ENCODE peak calls at places on chromosomes 7 and 10, in four cellular contexts. One of them, this sample, is unnamed.
A peak's percentile ranks its signal among the peaks of the same experiment; 100 is the strongest.

GRCh38 chr7:76262683-76263402 is 39.6 kb upstream of the HSPB1 start:
- DNase-seq in H1: peak; percentile 83
- DNase-seq in SK-N-SH: peak; percentile 88
- DNase-seq in GM12878: no peak
- DNase-seq in this sample: peak; percentile 86

GRCh38 chr7:10412426-10413019 is 561.1 kb upstream of the PHF14 start:
- DNase-seq in GM12878: no peak
- DNase-seq in H1: no peak
- DNase-seq in SK-N-SH: peak; percentile 44
- DNase-seq in this sample: peak; percentile 36

GRCh38 chr10:51357170-51357569 is 282.9 kb downstream of the PRKG1 start:
- DNase-seq in SK-N-SH: no peak
- DNase-seq in H1: no peak
- DNase-seq in GM12878: no peak
- DNase-seq in this sample: no peak

GRCh38 chr10:5971315-5971832 is 6.0 kb downstream of the IL15RA start:
- DNase-seq in SK-N-SH: no peak
- DNase-seq in H1: peak; percentile 8
- DNase-seq in GM12878: no peak
- DNase-seq in this sample: peak; percentile 70

GRCh38 chr7:52735656-52736055 is 299.8 kb upstream of the POM121L12 start:
- DNase-seq in H1: no peak
- DNase-seq in GM12878: no peak
- DNase-seq in SK-N-SH: peak; percentile 23
- DNase-seq in this sample: no peak

GRCh38 chr7:106772655-106773108 is 92.4 kb upstream of the PIK3CG start:
- DNase-seq in H1: no peak
- DNase-seq in GM12878: no peak
- DNase-seq in SK-N-SH: no peak
- DNase-seq in this sample: no peak

GRCh38 chr10:16612148-16612742 is 90.6 kb upstream of the C1QL3 start:
- DNase-seq in GM12878: no peak
- DNase-seq in SK-N-SH: no peak
- DNase-seq in H1: no peak
- DNase-seq in this sample: peak; percentile 35

GRCh38 chr10:120727001-120727400 is 124.2 kb upstream of the WDR11 start:
- DNase-seq in GM12878: no peak
- DNase-seq in H1: no peak
- DNase-seq in SK-N-SH: no peak
- DNase-seq in this sample: no peak

GRCh38 chr10:7412482-7413251 is 1.8 kb upstream of the SFMBT2 start:
- DNase-seq in SK-N-SH: peak; percentile 39
- DNase-seq in GM12878: no peak
- DNase-seq in H1: peak; percentile 83
- DNase-seq in this sample: no peak

GRCh38 chr7:64602518-64602917 is 39.6 kb upstream of the ZNF680 start:
- DNase-seq in SK-N-SH: no peak
- DNase-seq in GM12878: no peak
- DNase-seq in H1: no peak
- DNase-seq in this sample: no peak

GRCh38 chr10:70775679-70776454 is 9.3 kb downstream of the TBATA start:
- DNase-seq in GM12878: no peak
- DNase-seq in SK-N-SH: peak; percentile 7
- DNase-seq in H1: peak; percentile 40
- DNase-seq in this sample: peak; percentile 9

GRCh38 chr10:59757966-59758365 is 4.7 kb upstream of the MRLN start:
- DNase-seq in H1: no peak
- DNase-seq in SK-N-SH: no peak
- DNase-seq in GM12878: no peak
- DNase-seq in this sample: no peak

GRCh38 chr7:598899-599298 is 79.3 kb upstream of the PDGFA start:
- DNase-seq in SK-N-SH: no peak
- DNase-seq in GM12878: no peak
- DNase-seq in H1: no peak
- DNase-seq in this sample: no peak

GRCh38 chr10:8242295-8242872 is 187.9 kb downstream of the GATA3 start:
- DNase-seq in SK-N-SH: no peak
- DNase-seq in H1: no peak
- DNase-seq in GM12878: no peak
- DNase-seq in this sample: no peak

GRCh38 chr7:156178214-156178613 is 366.0 kb upstream of the SHH start:
- DNase-seq in SK-N-SH: no peak
- DNase-seq in H1: no peak
- DNase-seq in GM12878: no peak
- DNase-seq in this sample: no peak

GRCh38 chr10:132516771-132517725 is 20.5 kb upstream of the INPP5A start:
- DNase-seq in GM12878: no peak
- DNase-seq in SK-N-SH: peak; percentile 85
- DNase-seq in H1: peak; percentile 82
- DNase-seq in this sample: peak; percentile 84

GRCh38 chr7:101560856-101561255 is 68.2 kb downstream of the MYL10 start:
- DNase-seq in GM12878: no peak
- DNase-seq in SK-N-SH: no peak
- DNase-seq in H1: no peak
- DNase-seq in this sample: no peak

GRCh38 chr10:78805176-78805575 is 263.6 kb upstream of the ZMIZ1 start:
- DNase-seq in H1: no peak
- DNase-seq in SK-N-SH: peak; percentile 84
- DNase-seq in GM12878: no peak
- DNase-seq in this sample: no peak

GRCh38 chr7:117216436-117217069 is 106.3 kb downstream of the WNT2 start:
- DNase-seq in GM12878: no peak
- DNase-seq in SK-N-SH: no peak
- DNase-seq in H1: no peak
- DNase-seq in this sample: no peak

GRCh38 chr10:89301231-89301630 is 615 bp upstream of the IFIT2 start:
- DNase-seq in H1: no peak
- DNase-seq in SK-N-SH: no peak
- DNase-seq in GM12878: no peak
- DNase-seq in this sample: peak; percentile 29

GRCh38 chr10:122557516-122557915 is 3.0 kb upstream of the DMBT1 start:
- DNase-seq in SK-N-SH: no peak
- DNase-seq in H1: peak; percentile 45
- DNase-seq in GM12878: no peak
- DNase-seq in this sample: peak; percentile 9

GRCh38 chr7:29879609-29880008 is 73.3 kb downstream of the WIPF3 start:
- DNase-seq in H1: no peak
- DNase-seq in GM12878: no peak
- DNase-seq in SK-N-SH: no peak
- DNase-seq in this sample: no peak

GRCh38 chr7:44073664-44074348 is 8.4 kb upstream of the PGAM2 start:
- DNase-seq in GM12878: no peak
- DNase-seq in SK-N-SH: no peak
- DNase-seq in H1: no peak
- DNase-seq in this sample: no peak

GRCh38 chr7:102125127-102125561 is 161.5 kb upstream of the SH2B2 start:
- DNase-seq in SK-N-SH: no peak
- DNase-seq in GM12878: peak; percentile 51
- DNase-seq in H1: peak; percentile 75
- DNase-seq in this sample: no peak

GRCh38 chr10:102752266-102752930 is 8.7 kb downstream of the WBP1L start:
- DNase-seq in SK-N-SH: no peak
- DNase-seq in GM12878: no peak
- DNase-seq in H1: no peak
- DNase-seq in this sample: no peak

GRCh38 chr10:35307297-35307696 is 29.0 kb upstream of the CCNY start:
- DNase-seq in SK-N-SH: no peak
- DNase-seq in GM12878: no peak
- DNase-seq in H1: no peak
- DNase-seq in this sample: no peak

GRCh38 chr7:3193721-3194120 is 107.3 kb upstream of the SDK1 start:
- DNase-seq in SK-N-SH: no peak
- DNase-seq in GM12878: no peak
- DNase-seq in H1: no peak
- DNase-seq in this sample: no peak

GRCh38 chr7:200290-200689 is 7.9 kb downstream of the FAM20C start:
- DNase-seq in GM12878: no peak
- DNase-seq in SK-N-SH: no peak
- DNase-seq in H1: no peak
- DNase-seq in this sample: no peak

GRCh38 chr10:23693895-23694294 is 255.0 kb downstream of the OTUD1 start:
- DNase-seq in SK-N-SH: peak; percentile 10
- DNase-seq in H1: peak; percentile 66
- DNase-seq in GM12878: no peak
- DNase-seq in this sample: no peak

GRCh38 chr10:91378061-91378460 is 32.1 kb upstream of the HECTD2 start:
- DNase-seq in H1: no peak
- DNase-seq in SK-N-SH: peak; percentile 43
- DNase-seq in GM12878: no peak
- DNase-seq in this sample: no peak

DNA sequence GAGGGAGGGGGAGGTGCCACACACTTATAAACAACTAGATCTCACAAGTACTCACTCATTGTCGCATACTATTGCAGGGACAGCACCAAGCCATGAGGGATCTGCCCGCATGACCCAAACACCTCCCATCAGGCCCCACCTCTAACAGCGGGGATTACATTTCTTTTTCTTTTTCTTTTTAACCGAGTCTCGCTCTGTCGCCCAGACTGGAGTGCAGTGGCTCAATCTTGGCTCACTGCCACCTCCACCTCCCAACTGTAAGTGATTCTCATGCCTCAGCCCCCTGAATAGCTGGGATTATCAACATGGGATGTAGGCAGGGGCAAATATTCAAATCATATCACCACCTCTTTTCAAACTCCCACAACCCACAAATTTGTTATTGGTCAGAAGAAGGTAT is 76.7 kb downstream of the SKAP2 start:
- DNase-seq in H1: no peak
- DNase-seq in GM12878: no peak
- DNase-seq in SK-N-SH: no peak
- DNase-seq in this sample: no peak
- TF ChIP-seq NRF1 in H1: no peak
- TF ChIP-seq NRF1 in GM12878: no peak
- TF ChIP-seq NRF1 in SK-N-SH: no peak
- TF ChIP-seq NRF1 in this sample: no peak

GRCh38 chr7:149497467-149498261 is at the start of gene ZNF746:
- DNase-seq in SK-N-SH: peak; percentile 99
- DNase-seq in H1: peak; percentile 82
- DNase-seq in GM12878: peak; percentile 11
- DNase-seq in this sample: peak; percentile 97

GRCh38 chr7:149495785-149496641 is 1.6 kb downstream of the ZNF746 start:
- DNase-seq in H1: no peak
- DNase-seq in GM12878: no peak
- DNase-seq in SK-N-SH: peak; percentile 61
- DNase-seq in this sample: peak; percentile 89

GRCh38 chr7:149493366-149493765 is 4.2 kb downstream of the ZNF746 start:
- DNase-seq in H1: no peak
- DNase-seq in GM12878: no peak
- DNase-seq in SK-N-SH: no peak
- DNase-seq in this sample: no peak

GRCh38 chr7:149496642-149497391 is 792 bp downstream of the ZNF746 start:
- DNase-seq in GM12878: no peak
- DNase-seq in H1: peak; percentile 55
- DNase-seq in SK-N-SH: peak; percentile 79
- DNase-seq in this sample: peak; percentile 65

GRCh38 chr7:149494738-149495368 is 2.8 kb downstream of the ZNF746 start:
- DNase-seq in SK-N-SH: no peak
- DNase-seq in H1: no peak
- DNase-seq in GM12878: no peak
- DNase-seq in this sample: no peak
- TF ChIP-seq NRF1 in SK-N-SH: no peak
- TF ChIP-seq NRF1 in H1: no peak
- TF ChIP-seq NRF1 in GM12878: no peak
- TF ChIP-seq NRF1 in this sample: no peak

DNA sequence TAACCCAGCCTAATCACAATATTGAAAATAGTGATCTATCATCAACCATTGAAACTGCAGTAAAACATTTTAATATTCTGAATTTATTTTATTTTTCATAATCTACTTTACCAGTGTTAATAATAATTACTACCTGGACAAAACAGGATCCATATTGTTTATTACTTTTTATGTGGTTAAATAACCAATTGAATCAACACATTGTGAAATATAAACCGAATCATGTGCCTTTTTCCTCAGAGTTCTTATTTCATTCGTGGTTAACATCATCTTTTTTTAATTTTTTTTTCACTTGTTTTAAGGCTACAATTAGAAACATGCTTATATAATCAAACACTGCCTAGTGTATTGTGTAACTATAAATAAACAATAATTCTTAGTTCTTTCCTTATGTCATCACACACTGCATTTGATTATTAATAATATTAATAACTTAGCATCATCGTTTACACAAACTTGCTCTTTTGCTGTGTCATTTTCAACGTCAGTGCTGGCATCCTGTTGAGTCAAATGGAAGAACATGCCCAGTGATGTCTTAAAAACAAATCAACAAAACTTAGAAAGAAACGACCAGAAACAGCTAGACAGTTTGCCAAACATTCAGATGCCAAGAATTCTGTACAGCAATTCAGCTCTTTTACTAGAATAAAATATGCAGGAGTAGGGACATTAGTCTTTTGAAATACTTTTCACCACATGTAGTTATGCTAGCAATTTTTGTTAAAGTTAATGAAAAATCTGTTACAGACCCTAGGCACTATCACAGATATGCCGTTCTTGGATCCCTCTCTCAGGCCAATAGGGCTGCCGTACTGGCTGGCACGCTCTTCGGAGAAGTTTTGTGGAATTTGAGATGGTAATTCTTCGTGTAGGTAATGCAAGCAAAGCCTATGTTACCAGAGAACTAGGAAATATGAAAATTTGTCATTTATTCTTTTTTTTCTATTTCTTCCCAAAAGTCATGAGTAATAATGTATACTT is 330.4 kb upstream of the SEMA3A start:
- DNase-seq in GM12878: no peak
- DNase-seq in H1: no peak
- DNase-seq in SK-N-SH: no peak
- DNase-seq in this sample: no peak
- TF ChIP-seq NRF1 in GM12878: no peak
- TF ChIP-seq NRF1 in H1: no peak
- TF ChIP-seq NRF1 in SK-N-SH: no peak
- TF ChIP-seq NRF1 in this sample: no peak

DNA sequence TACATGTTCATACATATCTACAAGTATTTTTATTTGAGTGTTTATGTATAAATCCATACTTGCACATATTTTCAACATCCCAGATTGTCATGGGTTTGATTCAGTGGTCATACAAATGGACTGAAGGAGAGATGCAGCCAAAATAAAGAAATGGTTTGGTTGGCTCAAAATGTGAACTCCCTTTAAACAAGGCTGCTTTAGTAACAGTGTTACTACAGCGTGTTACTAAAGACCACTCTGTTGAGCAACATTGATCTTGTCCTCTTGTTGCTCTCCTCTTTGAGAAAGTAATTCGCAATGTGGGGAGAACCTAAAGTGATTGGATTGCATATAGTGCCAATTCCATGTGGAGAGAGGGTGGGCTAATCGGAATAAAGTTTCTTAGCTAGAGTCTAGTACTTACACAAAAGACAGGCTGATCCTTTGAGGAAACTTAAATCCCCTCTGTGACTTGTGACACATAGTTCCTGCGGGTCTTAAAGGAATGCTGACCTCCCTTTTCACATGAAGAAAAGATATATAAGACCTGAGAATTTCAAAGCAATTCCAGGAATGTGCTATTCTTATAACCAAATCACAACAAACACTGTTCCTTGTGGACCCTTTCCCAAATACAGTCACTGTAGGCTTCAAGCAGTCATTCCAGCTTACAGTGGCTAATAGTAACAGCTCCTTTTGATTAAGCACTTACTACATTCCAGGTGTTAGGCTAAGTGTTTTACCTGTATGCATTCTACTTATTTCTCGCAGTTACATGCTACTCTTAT is 144.3 kb downstream of the FZD1 start:
- DNase-seq in GM12878: no peak
- DNase-seq in SK-N-SH: no peak
- DNase-seq in H1: no peak
- DNase-seq in this sample: no peak
- TF ChIP-seq NRF1 in GM12878: no peak
- TF ChIP-seq NRF1 in SK-N-SH: no peak
- TF ChIP-seq NRF1 in H1: no peak
- TF ChIP-seq NRF1 in this sample: no peak

This sample was measured in K562.